ENCODE peak calls at places on chromosome 5, in eight cellular contexts. F is right lobe of liver; H is Calu3; Z is cardiac fibroblast; I is CD8-positive, alpha-beta T cell; V is CD4-positive, alpha-beta T cell; M is AG10803; Q is WERI-Rb-1. R is an unnamed sample.

GRCh38 chr5:111968459-111968858 is 211.5 kb upstream of the NREP start:
- DNase-seq in F (no peak), H (no peak), Z (peak; percentile 37), I (no peak), V (no peak), M (peak; percentile 91), Q (no peak), R (no peak)

GRCh38 chr5:178162481-178162880 is 8.8 kb upstream of the NHP2 start:
- DNase-seq in F (no peak), H (no peak), Z (no peak), I (no peak), V (no peak), M (no peak), Q (peak; percentile 76), R (no peak)

GRCh38 chr5:82308997-82309670 is 31.0 kb upstream of the RPS23 start:
- DNase-seq in F (no peak), H (no peak), Z (peak; percentile 9), I (no peak), V (no peak), M (peak; percentile 54), Q (no peak), R (no peak)

GRCh38 chr5:683619-684481 is 9.3 kb downstream of the TPPP start:
- DNase-seq in F (no peak), H (no peak), Z (no peak), I (no peak), V (no peak), M (no peak), Q (no peak), R (peak; percentile 12)

GRCh38 chr5:16964821-16965220 is 28.7 kb upstream of the MYO10 start:
- DNase-seq in F (no peak), H (no peak), Z (no peak), I (no peak), V (no peak), M (no peak), Q (no peak), R (no peak)

GRCh38 chr5:93956006-93956405 is 214.6 kb upstream of the POU5F2 start:
- DNase-seq in F (no peak), H (no peak), Z (no peak), I (no peak), V (no peak), M (no peak), Q (no peak), R (no peak)

GRCh38 chr5:163565492-163565891 is 60.1 kb downstream of the MAT2B start:
- DNase-seq in F (no peak), H (no peak), Z (peak; percentile 30), I (no peak), V (no peak), M (no peak), Q (peak; percentile 50), R (no peak)

GRCh38 chr5:149274964-149275363 is 3.3 kb downstream of the AFAP1L1 start:
- DNase-seq in F (no peak), H (no peak), Z (peak; percentile 76), I (no peak), V (no peak), M (peak; percentile 26), Q (no peak), R (no peak)

GRCh38 chr5:2755811-2756210 is 4.3 kb upstream of the IRX2 start:
- DNase-seq in F (no peak), H (no peak), Z (peak; percentile 29), I (no peak), V (no peak), M (peak; percentile 30), Q (no peak), R (no peak)

GRCh38 chr5:45038366-45038987 is 229.7 kb downstream of the MRPS30 start:
- DNase-seq in F (no peak), H (peak; percentile 2), Z (peak; percentile 45), I (no peak), V (no peak), M (peak; percentile 29), Q (no peak), R (no peak)

DNA sequence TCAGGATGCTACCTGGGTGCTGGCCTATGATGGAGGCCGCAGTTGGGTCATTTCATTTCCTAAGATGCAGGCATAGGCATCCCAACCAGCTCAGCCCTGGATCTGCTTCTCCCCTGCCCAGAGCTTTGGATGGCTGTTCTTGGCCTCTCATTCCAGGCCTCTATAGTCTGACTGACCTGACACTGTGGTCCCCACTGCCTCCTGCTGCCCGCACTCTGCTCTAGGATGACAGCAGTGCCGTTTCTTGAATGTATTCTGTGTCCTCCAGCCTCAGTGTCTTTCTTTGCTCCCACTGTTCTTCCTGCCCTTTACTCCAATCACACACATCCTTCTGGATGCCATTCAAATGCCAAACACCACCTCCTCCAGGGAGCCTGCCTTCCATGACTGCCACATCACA is 235.7 kb downstream of the HSPA4 start:
- DNase-seq in F (peak; percentile 59), H (peak; percentile 80), Z (peak; percentile 43), I (peak; percentile 70), V (peak; percentile 8), M (peak; percentile 28), Q (peak; percentile 75), R (no peak)
- TF ChIP-seq CTCF in F (peak; percentile 55), H (peak; percentile 61), Z (peak; percentile 57), I (peak; percentile 25), V (peak; percentile 37), M (peak; percentile 59), Q (peak; percentile 92), R (peak; percentile 38)

GRCh38 chr5:10424124-10424731 is 17.5 kb upstream of the ROPN1L start:
- DNase-seq in F (no peak), H (peak; percentile 12), Z (peak; percentile 59), I (no peak), V (no peak), M (peak; percentile 48), Q (peak; percentile 55), R (no peak)
- TF ChIP-seq CTCF in F (peak; percentile 48), H (no peak), Z (peak; percentile 52), I (peak; percentile 41), V (peak; percentile 20), M (peak; percentile 68), Q (peak; percentile 77), R (peak; percentile 68)

DNA sequence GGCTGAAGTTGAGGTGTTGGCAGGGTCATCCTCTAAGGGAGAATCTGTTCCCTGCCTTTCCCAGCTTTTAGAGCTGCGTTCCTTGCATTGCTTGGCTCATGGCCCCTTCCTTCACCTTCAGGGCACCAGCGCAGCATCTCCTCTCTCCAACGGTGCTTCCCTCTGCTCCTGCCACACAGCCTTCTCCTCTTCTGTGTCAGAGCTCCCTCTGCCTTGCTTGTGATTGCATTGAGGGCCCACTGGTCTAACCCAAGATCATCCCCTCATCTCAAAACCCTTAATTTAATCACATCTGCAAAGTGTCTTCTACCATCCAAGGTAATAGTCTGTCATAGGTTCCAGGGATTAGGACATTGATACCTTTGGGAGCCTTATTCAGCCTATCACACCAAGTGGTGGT is 205.7 kb upstream of the TBCA start:
- DNase-seq in F (no peak), H (no peak), Z (no peak), I (no peak), V (no peak), M (no peak), Q (no peak), R (no peak)
- TF ChIP-seq CTCF in F (no peak), H (no peak), Z (peak; percentile 4), I (no peak), V (no peak), M (no peak), Q (no peak), R (no peak)

GRCh38 chr5:116573617-116574431 is 799 bp downstream of the SEMA6A start:
- DNase-seq in F (no peak), H (peak; percentile 49), Z (peak; percentile 32), I (no peak), V (no peak), M (no peak), Q (peak; percentile 34), R (peak; percentile 22)

GRCh38 chr5:116573279-116573616 is 1.4 kb downstream of the SEMA6A start:
- DNase-seq in F (peak; percentile 46), H (peak; percentile 58), Z (no peak), I (no peak), V (no peak), M (no peak), Q (peak; percentile 60), R (peak; percentile 22)

GRCh38 chr5:116576043-116576713 is 1.6 kb upstream of the SEMA6A start:
- DNase-seq in F (peak; percentile 56), H (peak; percentile 91), Z (peak; percentile 63), I (no peak), V (no peak), M (peak; percentile 17), Q (peak; percentile 85), R (peak; percentile 49)

GRCh38 chr5:116575635-116576042 is 1.0 kb upstream of the SEMA6A start:
- DNase-seq in F (no peak), H (peak; percentile 32), Z (no peak), I (no peak), V (no peak), M (no peak), Q (peak; percentile 19), R (no peak)

DNA sequence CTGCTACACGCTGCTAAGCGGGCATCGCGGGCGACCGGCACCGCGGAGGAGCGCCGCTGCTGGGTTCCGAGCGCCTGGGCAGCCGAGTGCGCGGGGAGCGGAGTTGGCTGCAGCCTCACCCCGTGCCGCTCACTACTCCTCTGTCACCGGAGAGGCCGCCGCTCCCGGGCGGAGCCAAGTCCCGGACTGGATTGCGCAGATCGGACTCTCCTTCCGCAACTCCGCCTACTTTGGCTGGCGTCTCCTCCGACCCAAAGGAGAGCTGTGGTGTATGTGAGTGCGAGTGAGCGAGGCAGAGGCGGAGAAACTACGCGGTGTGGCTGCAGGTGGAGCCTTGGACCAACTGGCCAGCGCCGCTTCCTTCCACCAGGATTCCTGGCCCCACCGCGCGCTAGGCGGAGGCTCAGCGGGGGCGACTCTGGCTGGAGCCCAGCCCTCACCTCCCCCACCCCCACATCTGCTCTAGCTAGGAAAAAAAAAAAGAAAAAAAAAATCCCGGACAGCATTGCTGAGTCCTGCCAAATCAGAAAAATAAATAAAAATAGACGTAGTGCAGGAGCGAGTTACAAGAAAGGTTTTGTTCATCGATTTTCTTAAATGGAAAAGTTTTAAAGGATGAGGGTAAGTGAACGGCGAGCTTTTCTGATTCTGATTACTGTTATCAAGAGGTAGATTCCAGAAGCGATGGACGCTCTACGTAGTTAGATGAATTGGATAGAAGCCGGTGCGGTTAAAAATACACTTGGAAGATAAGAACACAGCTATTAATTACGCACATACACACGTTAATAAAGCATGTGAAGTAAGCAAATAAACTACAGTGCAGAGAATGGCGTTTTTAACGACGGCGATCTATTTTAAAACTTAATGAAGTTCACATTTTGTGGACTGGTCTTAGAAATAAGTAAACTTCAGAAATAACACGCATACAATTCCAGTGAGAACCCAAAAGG is at the start of gene SEMA6A:
- DNase-seq in F (peak; percentile 89), H (peak; percentile 99), Z (peak; percentile 91), I (no peak), V (no peak), M (peak; percentile 75), Q (peak; percentile 97), R (peak; percentile 92)
- TF ChIP-seq CTCF in F (no peak), H (no peak), Z (no peak), I (no peak), V (no peak), M (no peak), Q (peak; percentile 34), R (no peak)

DNA sequence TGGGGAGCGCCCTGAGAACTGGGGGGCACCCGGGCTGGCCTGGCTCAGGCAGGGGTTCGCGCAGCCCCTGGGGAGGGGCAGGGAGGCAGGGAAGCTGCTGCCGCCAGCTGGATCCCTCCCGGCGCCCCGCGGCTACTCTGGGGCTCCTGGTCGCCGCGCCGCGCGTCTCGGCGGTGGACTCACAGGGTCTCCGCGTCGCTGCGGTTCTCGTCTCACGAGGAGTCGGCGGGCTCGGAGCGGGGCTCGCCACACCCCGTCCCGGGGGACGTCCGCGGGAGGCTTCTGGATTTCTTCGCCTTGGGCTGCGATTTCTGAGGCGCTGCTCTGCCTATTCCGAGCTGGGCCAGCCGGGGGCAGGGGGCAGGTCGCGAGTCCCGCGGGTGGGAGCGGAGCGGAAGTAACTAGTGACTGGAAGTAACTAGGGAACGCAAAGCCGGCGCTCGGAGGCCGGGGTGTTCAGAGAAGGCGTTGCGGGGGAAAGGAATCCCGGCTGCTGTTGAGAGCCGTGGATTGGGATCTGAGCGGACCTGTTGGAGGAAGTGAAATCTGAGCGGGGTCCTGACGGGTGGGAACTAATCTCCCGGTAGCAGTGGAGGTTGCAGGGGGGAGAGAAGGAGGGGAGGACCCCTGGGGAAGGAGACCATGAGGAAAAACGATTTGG is 509 bp downstream of the CYSTM1 start:
- DNase-seq in F (peak; percentile 83), H (peak; percentile 78), Z (peak; percentile 68), I (peak; percentile 70), V (peak; percentile 32), M (peak; percentile 75), Q (peak; percentile 69), R (peak; percentile 81)
- TF ChIP-seq CTCF in F (peak; percentile 15), H (no peak), Z (peak; percentile 39), I (no peak), V (no peak), M (peak; percentile 35), Q (peak; percentile 6), R (peak; percentile 56)